ENCODE peak calls at places on chromosomes 12 and 14, in five cellular contexts. U is K562, M is HepG2, D is H1, P is GM12878. H is an unnamed sample.

GRCh38 chr12:39372929-39373328 is 70.0 kb downstream of the KIF21A start:
- DNase-seq in U (no peak), M (no peak), D (no peak), P (peak), H (no peak)

GRCh38 chr12:1630827-1631591 is 2.0 kb downstream of the WNT5B start:
- DNase-seq in U (no peak), M (peak), D (peak), P (no peak), H (peak)

GRCh38 chr12:48882325-48882687 is 16.6 kb upstream of the RND1 start:
- DNase-seq in U (no peak), M (no peak), D (no peak), P (no peak), H (peak)

GRCh38 chr12:32589165-32589891 is 89.8 kb upstream of the DNM1L start:
- DNase-seq in U (no peak), M (no peak), D (no peak), P (no peak), H (no peak)

GRCh38 chr12:120234643-120235368 is 30.7 kb downstream of the PXN start:
- DNase-seq in U (peak), M (peak), D (no peak), P (no peak), H (peak)

GRCh38 chr12:43338848-43339526 is 213.0 kb downstream of the ADAMTS20 start:
- DNase-seq in U (no peak), M (peak), D (no peak), P (peak), H (no peak)

GRCh38 chr12:87596636-87597035 is 432.6 kb downstream of the C12orf50 start:
- DNase-seq in U (no peak), M (no peak), D (no peak), P (no peak), H (no peak)

GRCh38 chr14:58944957-58945356 is 243.5 kb upstream of the DAAM1 start:
- DNase-seq in U (no peak), M (no peak), D (no peak), P (no peak), H (no peak)

GRCh38 chr14:74239848-74240793 is 872 bp downstream of the VSX2 start:
- DNase-seq in U (no peak), M (no peak), D (peak), P (no peak), H (peak)

GRCh38 chr12:68479261-68479581 is 131.5 kb upstream of the RAP1B start:
- DNase-seq in U (no peak), M (no peak), D (no peak), P (no peak), H (no peak)

GRCh38 chr14:94120667-94121335 is 8.6 kb downstream of the IFI27L2 start:
- DNase-seq in U (no peak), M (no peak), D (no peak), P (no peak), H (no peak)

GRCh38 chr12:100845095-100845494 is 50.5 kb downstream of the ANO4 start:
- DNase-seq in U (no peak), M (peak), D (no peak), P (no peak), H (no peak)

GRCh38 chr12:20282411-20282810 is 85.9 kb upstream of the PDE3A start:
- DNase-seq in U (no peak), M (no peak), D (no peak), P (no peak), H (no peak)

GRCh38 chr12:130983328-130984017 is 29.8 kb downstream of the ADGRD1 start:
- DNase-seq in U (no peak), M (peak), D (no peak), P (no peak), H (no peak)

GRCh38 chr12:94873368-94874085 is 130.0 kb downstream of the NDUFA12 start:
- DNase-seq in U (peak), M (no peak), D (peak), P (no peak), H (peak)

GRCh38 chr12:1529862-1530591 is 64.4 kb downstream of the FBXL14 start:
- DNase-seq in U (peak), M (no peak), D (no peak), P (no peak), H (peak)

GRCh38 chr12:44063671-44064070 is 227.8 kb downstream of the TMEM117 start:
- DNase-seq in U (no peak), M (no peak), D (no peak), P (no peak), H (no peak)

GRCh38 chr14:44657688-44658388 is 150.8 kb upstream of the FSCB start:
- DNase-seq in U (no peak), M (peak), D (no peak), P (no peak), H (no peak)

GRCh38 chr12:100794441-100795192 is at the start of gene ANO4:
- DNase-seq in U (no peak), M (no peak), D (peak), P (no peak), H (peak)

GRCh38 chr12:80187660-80188090 is 88.3 kb downstream of the OTOGL start:
- DNase-seq in U (no peak), M (no peak), D (no peak), P (peak), H (no peak)

GRCh38 chr12:84913151-84913550 is 552 bp upstream of the SLC6A15 start:
- DNase-seq in U (no peak), M (no peak), D (peak), P (no peak), H (no peak)

GRCh38 chr12:112370868-112371510 is 11.2 kb downstream of the HECTD4 start:
- DNase-seq in U (no peak), M (peak), D (no peak), P (no peak), H (no peak)

GRCh38 chr12:76830456-76830855 is 48.4 kb downstream of the CSRP2 start:
- DNase-seq in U (no peak), M (no peak), D (no peak), P (no peak), H (no peak)

GRCh38 chr12:105482976-105483375 is 152.5 kb downstream of the C12orf75 start:
- DNase-seq in U (no peak), M (no peak), D (no peak), P (no peak), H (no peak)

GRCh38 chr12:115897718-115898117 is 379.8 kb downstream of the MED13L start:
- DNase-seq in U (no peak), M (no peak), D (no peak), P (no peak), H (no peak)

GRCh38 chr14:101595349-101595748 is 34.1 kb downstream of the DIO3 start:
- DNase-seq in U (no peak), M (no peak), D (no peak), P (no peak), H (no peak)

GRCh38 chr12:76919388-76920181 is 40.8 kb upstream of the CSRP2 start:
- DNase-seq in U (no peak), M (no peak), D (no peak), P (no peak), H (no peak)

DNA sequence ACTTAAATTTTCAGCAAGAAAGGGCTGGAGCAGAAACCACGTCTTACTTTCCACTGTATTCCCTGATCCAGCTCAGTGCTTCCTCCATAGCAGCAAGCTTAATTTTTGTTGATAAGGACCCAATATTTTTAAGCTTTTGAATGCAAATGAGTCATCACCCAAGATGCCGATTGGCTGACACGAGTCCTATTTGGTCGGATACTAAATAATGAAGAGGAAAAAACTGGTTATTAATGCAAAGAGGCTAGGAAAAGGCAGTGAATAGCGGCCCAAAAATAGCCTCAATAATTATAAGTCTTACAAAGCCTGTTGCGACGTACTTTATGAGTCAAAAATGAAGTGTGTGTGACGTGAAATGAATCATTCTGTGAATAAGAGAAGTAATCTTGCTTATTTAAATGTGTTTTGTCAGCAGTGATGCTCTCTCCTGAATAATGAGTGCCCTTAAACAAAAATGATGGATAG is 46.9 kb upstream of the IGF1 start:
- DNase-seq in U (no peak), M (no peak), D (no peak), P (no peak), H (no peak)
- TF ChIP-seq USF2 in U (no peak), M (no peak), D (no peak), P (no peak), H (no peak)

DNA sequence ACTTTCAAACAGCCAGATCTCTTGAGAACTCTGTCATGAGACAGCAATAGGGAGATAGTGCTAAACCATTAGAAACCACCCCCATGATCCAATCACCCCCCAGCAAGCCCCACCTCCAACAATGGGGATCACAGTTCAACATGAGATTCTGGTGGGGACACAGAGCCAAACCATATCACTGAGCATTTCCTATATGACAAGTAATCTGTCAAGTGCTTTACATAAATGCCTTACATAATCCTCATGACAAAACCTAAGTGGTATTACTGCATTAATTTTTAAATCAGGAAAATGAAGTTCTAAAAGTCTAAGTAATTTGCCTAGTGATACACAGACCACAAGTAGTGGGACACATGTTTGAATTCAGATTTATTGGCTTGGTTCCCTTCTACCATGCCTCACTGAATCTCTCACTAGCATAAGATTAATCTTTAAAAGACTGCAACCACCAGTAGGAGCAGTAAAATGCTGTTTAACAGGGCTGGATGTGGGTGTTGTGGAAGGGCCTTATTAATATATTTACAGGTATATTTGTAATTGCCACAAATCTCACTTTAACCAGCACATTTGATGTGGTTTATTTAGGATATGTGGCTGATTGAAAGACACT is 323.1 kb upstream of the FBXO33 start:
- DNase-seq in U (no peak), M (no peak), D (no peak), P (no peak), H (no peak)
- TF ChIP-seq SP1 in U (no peak), M (no peak), D (no peak), P (no peak), H (no peak)

GRCh38 chr12:111361073-111361716 is 7.7 kb downstream of the PHETA1 start:
- DNase-seq in U (no peak), M (no peak), D (no peak), P (no peak), H (no peak)

GRCh38 chr12:111359914-111360276 is 9.0 kb downstream of the PHETA1 start:
- DNase-seq in U (no peak), M (no peak), D (no peak), P (no peak), H (no peak)

GRCh38 chr12:111359231-111359913 is 9.5 kb downstream of the PHETA1 start:
- DNase-seq in U (no peak), M (no peak), D (no peak), P (no peak), H (no peak)

GRCh38 chr12:111361717-111362576 is 6.9 kb downstream of the PHETA1 start:
- DNase-seq in U (no peak), M (peak), D (no peak), P (no peak), H (no peak)

DNA sequence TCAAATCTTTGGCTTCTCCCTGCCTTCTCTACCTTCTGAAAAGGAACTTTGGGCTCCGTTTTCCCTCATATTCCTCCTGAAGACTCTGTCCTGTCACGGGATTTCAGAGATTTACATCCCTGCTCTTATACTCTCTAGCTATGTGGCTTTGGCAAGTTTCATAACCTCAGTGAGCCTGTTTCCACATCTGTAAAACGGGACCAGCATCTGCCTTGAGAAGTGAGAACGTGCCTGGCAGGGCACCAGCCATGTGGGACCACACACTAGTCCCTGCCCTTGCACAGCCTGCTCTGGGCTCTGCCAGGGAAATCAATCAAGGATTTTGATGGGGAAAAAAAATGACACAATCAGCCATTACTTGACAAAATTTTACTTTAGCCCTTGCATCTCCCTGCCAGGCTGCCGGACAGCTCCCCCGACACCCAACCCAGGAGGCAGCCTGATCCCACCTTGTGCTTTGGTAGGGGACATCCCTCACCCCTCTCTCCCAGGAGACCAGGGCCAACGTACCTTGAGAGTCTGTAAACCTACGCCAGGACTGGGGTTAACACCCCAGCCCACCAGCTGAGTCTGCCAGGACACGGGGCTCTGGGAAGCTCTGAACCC is 8.5 kb downstream of the PHETA1 start:
- DNase-seq in U (no peak), M (no peak), D (no peak), P (no peak), H (no peak)
- TF ChIP-seq USF2 in U (no peak), M (no peak), D (no peak), P (no peak), H (no peak)

GRCh38 chr14:51928568-51928967 is 60.8 kb upstream of the RTRAF start:
- DNase-seq in U (no peak), M (no peak), D (no peak), P (no peak), H (no peak)

GRCh38 chr14:51933191-51933590 is 56.2 kb upstream of the RTRAF start:
- DNase-seq in U (no peak), M (no peak), D (no peak), P (no peak), H (no peak)

GRCh38 chr14:51929156-51929555 is 60.2 kb upstream of the RTRAF start:
- DNase-seq in U (no peak), M (no peak), D (no peak), P (no peak), H (no peak)

GRCh38 chr14:51931308-51931707 is 58.0 kb upstream of the RTRAF start:
- DNase-seq in U (no peak), M (no peak), D (no peak), P (no peak), H (no peak)

DNA sequence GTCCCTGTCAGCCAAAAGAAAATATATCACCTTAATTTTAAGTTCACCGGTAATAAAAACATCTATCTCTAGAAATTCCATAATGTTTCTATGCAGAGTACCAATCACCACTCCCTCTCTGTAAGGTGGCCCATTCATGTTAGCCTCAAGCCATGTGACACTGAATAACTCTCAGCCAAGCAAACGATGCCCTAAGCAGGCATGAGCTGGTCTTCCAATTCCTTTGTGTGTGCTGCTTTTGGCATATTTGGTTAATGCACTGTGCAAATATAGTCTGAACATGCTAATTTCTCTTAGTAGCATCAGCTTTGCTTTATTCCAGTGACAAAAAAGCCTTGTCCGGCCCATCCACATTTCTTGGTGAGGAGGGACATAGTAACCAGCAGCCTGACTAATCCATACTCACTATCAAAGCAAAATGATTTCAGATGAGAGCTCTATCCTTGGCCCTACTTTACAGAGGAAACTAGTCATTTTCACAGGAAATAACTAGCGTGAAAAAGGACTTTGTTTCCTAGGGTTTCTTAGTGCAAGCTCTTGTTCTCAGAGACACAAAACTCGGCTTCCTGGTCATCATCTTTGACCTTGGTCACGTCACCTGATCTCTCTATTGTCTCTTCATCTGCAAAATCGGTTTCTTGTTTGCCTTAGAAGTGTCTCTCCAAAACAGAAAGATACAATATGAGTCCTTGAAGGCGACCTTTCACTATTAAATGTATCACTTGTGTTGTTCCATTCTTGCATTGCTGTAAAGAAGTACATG is 59.2 kb upstream of the RTRAF start:
- DNase-seq in U (no peak), M (no peak), D (no peak), P (no peak), H (no peak)
- TF ChIP-seq SP1 in U (no peak), M (no peak), D (no peak), P (no peak), H (no peak)

DNA sequence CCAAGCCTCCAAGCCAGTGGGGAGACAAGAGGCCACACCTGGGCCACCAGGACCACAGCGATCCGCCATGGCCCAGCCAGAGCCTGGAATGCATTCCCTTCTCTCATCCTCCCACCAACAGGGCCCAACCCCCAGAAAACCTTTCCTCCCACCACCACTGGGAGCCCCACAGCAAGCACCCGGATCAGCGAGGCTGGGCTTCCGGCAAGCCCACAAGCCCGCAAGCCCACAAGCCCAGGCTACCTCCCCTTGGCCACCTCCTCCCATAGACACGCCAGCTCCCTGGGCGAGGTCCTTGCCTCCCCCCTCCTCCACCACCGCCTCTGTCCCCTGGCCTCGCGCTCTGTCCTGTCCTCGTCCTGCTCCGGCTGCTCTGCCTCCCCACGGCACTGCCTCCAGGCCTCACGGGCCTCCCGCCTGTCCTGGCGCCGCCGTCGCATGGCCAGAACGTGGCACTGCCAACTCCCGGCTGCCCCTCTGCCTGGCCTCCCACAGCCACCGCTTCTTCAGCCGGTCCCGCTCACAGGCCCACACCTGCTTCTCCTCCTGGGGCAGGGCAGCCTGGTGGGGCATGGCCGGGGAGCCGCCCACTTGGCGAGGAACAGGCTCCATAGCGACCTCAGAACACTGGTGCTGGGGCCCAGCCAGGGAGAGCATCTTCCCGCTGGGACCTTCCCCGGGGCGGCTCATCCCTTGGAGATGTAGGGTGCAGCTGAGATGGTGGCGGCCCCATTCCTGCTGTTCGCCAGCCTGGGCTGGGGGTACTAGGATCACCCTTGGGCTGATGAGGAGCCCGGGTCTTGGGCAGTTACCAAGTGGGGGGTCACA is 5.6 kb downstream of the CDK2AP1 start:
- DNase-seq in U (no peak), M (no peak), D (no peak), P (no peak), H (no peak)
- TF ChIP-seq USF2 in U (no peak), M (no peak), D (no peak), P (no peak), H (no peak)

GRCh38 chr14:22791302-22791701 is 23.9 kb downstream of the SLC7A7 start:
- DNase-seq in U (no peak), M (no peak), D (no peak), P (no peak), H (no peak)
- TF ChIP-seq SP1 in U (no peak), M (no peak), D (no peak), P (no peak), H (no peak)

DNA sequence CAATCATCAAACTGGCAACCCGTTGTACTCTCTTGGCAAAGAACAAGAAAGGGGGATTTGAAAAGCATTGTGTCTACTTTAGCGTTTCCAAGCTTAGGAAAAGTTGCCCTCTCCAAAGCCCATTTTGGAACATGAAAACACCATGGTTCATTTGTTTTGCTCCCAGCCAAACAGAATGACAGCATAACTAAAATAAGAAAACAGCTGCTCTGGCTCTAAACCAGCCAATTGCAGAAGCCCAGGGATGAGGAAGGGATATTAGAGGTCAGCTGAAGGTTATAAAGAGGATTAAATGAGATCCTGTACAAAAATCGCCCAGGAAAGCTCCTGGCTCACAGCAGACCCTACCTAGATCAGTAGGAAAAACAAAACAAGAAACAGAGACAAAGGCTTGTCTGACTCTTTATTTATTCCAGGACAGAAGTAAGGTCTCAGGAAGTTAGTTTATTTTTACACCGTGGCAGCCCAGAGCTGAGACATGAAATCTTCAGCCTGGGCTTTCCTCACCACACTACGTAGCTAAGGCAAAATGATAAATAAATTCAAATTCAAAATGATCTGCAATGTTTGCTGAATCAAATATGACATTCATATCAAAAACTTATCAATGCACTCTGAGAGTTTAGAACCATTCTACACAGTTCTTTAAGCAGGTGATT is 25.8 kb downstream of the SPX start:
- DNase-seq in U (no peak), M (no peak), D (no peak), P (no peak), H (no peak)
- TF ChIP-seq USF2 in U (no peak), M (no peak), D (no peak), P (no peak), H (no peak)

GRCh38 chr12:53974084-53975018 is at the start of gene HOTAIR:
- DNase-seq in U (no peak), M (no peak), D (no peak), P (no peak), H (no peak)
- TF ChIP-seq SP1 in U (no peak), M (no peak), D (no peak), P (no peak), H (no peak)